ENCODE peak calls at places on chromosomes 1 and 21, in eight cellular contexts. Z is HFF-Myc, N is endothelial cell, X is AG04450, L is mucosa of descending colon, E is GM12865, V is body of pancreas, Q is epithelial cell of esophagus. H is an unnamed sample.

GRCh38 chr1:153957744-153958110 is 685 bp downstream of the CRTC2 start:
- DNase-seq in Z (no peak), N (no peak), X (no peak), L (peak; percentile 44), E (peak; percentile 77), V (no peak), Q (no peak), H (peak; percentile 71)

GRCh38 chr21:42057861-42058437 is 13.2 kb upstream of the UMODL1 start:
- DNase-seq in Z (no peak), N (no peak), X (no peak), L (no peak), E (no peak), V (no peak), Q (no peak), H (no peak)

GRCh38 chr1:163170975-163171676 is 31.6 kb downstream of the RGS5 start:
- DNase-seq in Z (peak; percentile 52), N (no peak), X (no peak), L (no peak), E (no peak), V (no peak), Q (peak; percentile 10), H (no peak)

GRCh38 chr1:47898156-47898825 is 98.9 kb downstream of the TRABD2B start:
- DNase-seq in Z (no peak), N (no peak), X (no peak), L (no peak), E (no peak), V (no peak), Q (no peak), H (no peak)

GRCh38 chr1:1917995-1918900 is 831 bp downstream of the TMEM52 start:
- DNase-seq in Z (no peak), N (peak; percentile 13), X (no peak), L (peak; percentile 37), E (no peak), V (peak; percentile 72), Q (no peak), H (no peak)

GRCh38 chr1:34166191-34167090 is 1.4 kb upstream of the CSMD2 start:
- DNase-seq in Z (no peak), N (peak; percentile 16), X (no peak), L (no peak), E (no peak), V (no peak), Q (no peak), H (no peak)

GRCh38 chr1:163528710-163529348 is 207.1 kb downstream of the NUF2 start:
- DNase-seq in Z (no peak), N (peak; percentile 23), X (no peak), L (peak; percentile 61), E (peak; percentile 35), V (peak; percentile 42), Q (peak; percentile 47), H (no peak)

GRCh38 chr1:36304970-36305914 is 926 bp upstream of the SH3D21 start:
- DNase-seq in Z (no peak), N (no peak), X (no peak), L (no peak), E (no peak), V (no peak), Q (no peak), H (no peak)

GRCh38 chr1:84298688-84299535 is 2.6 kb upstream of the SAMD13 start:
- DNase-seq in Z (no peak), N (peak; percentile 54), X (no peak), L (peak; percentile 68), E (peak; percentile 45), V (peak; percentile 58), Q (peak; percentile 21), H (peak; percentile 69)

GRCh38 chr1:16215882-16216753 is 3.7 kb upstream of the ARHGEF19 start:
- DNase-seq in Z (no peak), N (peak; percentile 86), X (no peak), L (peak; percentile 96), E (peak; percentile 79), V (peak; percentile 91), Q (peak; percentile 93), H (peak; percentile 84)

GRCh38 chr1:202274611-202275010 is 67.1 kb downstream of the UBE2T start:
- DNase-seq in Z (no peak), N (peak; percentile 24), X (no peak), L (peak; percentile 43), E (peak; percentile 44), V (peak; percentile 21), Q (peak; percentile 43), H (peak; percentile 52)

GRCh38 chr21:39180429-39181019 is 2.7 kb downstream of the PSMG1 start:
- DNase-seq in Z (no peak), N (no peak), X (no peak), L (no peak), E (no peak), V (no peak), Q (peak; percentile 19), H (no peak)

GRCh38 chr21:21367583-21367982 is 369.4 kb downstream of the NCAM2 start:
- DNase-seq in Z (no peak), N (no peak), X (no peak), L (no peak), E (no peak), V (no peak), Q (no peak), H (no peak)

GRCh38 chr1:70361727-70362413 is 7.3 kb upstream of the ANKRD13C start:
- DNase-seq in Z (no peak), N (peak; percentile 20), X (peak; percentile 11), L (no peak), E (no peak), V (no peak), Q (no peak), H (no peak)

GRCh38 chr1:183891158-183891557 is 86.2 kb downstream of the RGL1 start:
- DNase-seq in Z (no peak), N (no peak), X (no peak), L (no peak), E (peak; percentile 45), V (no peak), Q (no peak), H (no peak)

GRCh38 chr1:233075045-233075444 is 124.6 kb downstream of the NTPCR start:
- DNase-seq in Z (peak; percentile 51), N (no peak), X (peak; percentile 84), L (no peak), E (no peak), V (no peak), Q (peak; percentile 73), H (no peak)

GRCh38 chr1:35866998-35867397 is 16.0 kb upstream of the AGO1 start:
- DNase-seq in Z (no peak), N (no peak), X (no peak), L (no peak), E (no peak), V (no peak), Q (no peak), H (no peak)

GRCh38 chr1:204623365-204623893 is 62.1 kb downstream of the LRRN2 start:
- DNase-seq in Z (peak; percentile 39), N (no peak), X (peak; percentile 4), L (peak; percentile 28), E (no peak), V (peak; percentile 17), Q (peak; percentile 27), H (no peak)

GRCh38 chr21:16650984-16651383 is 861.9 kb upstream of the CXADR start:
- DNase-seq in Z (no peak), N (no peak), X (no peak), L (no peak), E (no peak), V (no peak), Q (no peak), H (no peak)

GRCh38 chr1:91806146-91806545 is 79.8 kb downstream of the TGFBR3 start:
- DNase-seq in Z (no peak), N (no peak), X (no peak), L (no peak), E (no peak), V (no peak), Q (no peak), H (no peak)

GRCh38 chr1:91803847-91804545 is 82.0 kb downstream of the TGFBR3 start:
- DNase-seq in Z (no peak), N (no peak), X (no peak), L (peak; percentile 56), E (peak; percentile 91), V (no peak), Q (peak; percentile 74), H (peak; percentile 62)

GRCh38 chr1:91806777-91807700 is 78.9 kb downstream of the TGFBR3 start:
- DNase-seq in Z (no peak), N (no peak), X (no peak), L (no peak), E (no peak), V (no peak), Q (no peak), H (no peak)

GRCh38 chr1:91804546-91805023 is 81.4 kb downstream of the TGFBR3 start:
- DNase-seq in Z (no peak), N (no peak), X (no peak), L (no peak), E (peak; percentile 91), V (no peak), Q (peak; percentile 81), H (no peak)

GRCh38 chr1:91805343-91805801 is 80.6 kb downstream of the TGFBR3 start:
- DNase-seq in Z (no peak), N (no peak), X (no peak), L (no peak), E (peak; percentile 69), V (peak; percentile 93), Q (no peak), H (no peak)
- TF ChIP-seq CTCF in Z (no peak), N (no peak), X (no peak), L (no peak), E (no peak), V (no peak), Q (no peak), H (no peak)

GRCh38 chr1:4915159-4915558 is 260.8 kb downstream of the AJAP1 start:
- DNase-seq in Z (no peak), N (no peak), X (no peak), L (no peak), E (no peak), V (no peak), Q (no peak), H (no peak)
- TF ChIP-seq CTCF in Z (no peak), N (no peak), X (no peak), L (no peak), E (no peak), V (no peak), Q (no peak), H (no peak)

GRCh38 chr1:215631489-215631888 is 64.4 kb downstream of the KCTD3 start:
- DNase-seq in Z (peak; percentile 10), N (no peak), X (no peak), L (no peak), E (no peak), V (peak; percentile 39), Q (peak; percentile 95), H (no peak)

GRCh38 chr1:215636258-215636965 is 69.3 kb downstream of the KCTD3 start:
- DNase-seq in Z (no peak), N (no peak), X (no peak), L (peak; percentile 41), E (no peak), V (no peak), Q (peak; percentile 33), H (no peak)

GRCh38 chr1:215640429-215641148 is 73.5 kb downstream of the KCTD3 start:
- DNase-seq in Z (no peak), N (no peak), X (no peak), L (no peak), E (no peak), V (no peak), Q (no peak), H (no peak)

GRCh38 chr1:215635827-215636226 is 68.7 kb downstream of the KCTD3 start:
- DNase-seq in Z (no peak), N (no peak), X (no peak), L (peak; percentile 49), E (no peak), V (no peak), Q (no peak), H (no peak)

GRCh38 chr1:215637041-215637573 is 70.0 kb downstream of the KCTD3 start:
- DNase-seq in Z (peak; percentile 5), N (no peak), X (peak; percentile 79), L (peak; percentile 41), E (no peak), V (peak; percentile 63), Q (peak; percentile 32), H (no peak)
- TF ChIP-seq CTCF in Z (no peak), N (no peak), X (no peak), L (no peak), E (no peak), V (no peak), Q (no peak), H (no peak)

GRCh38 chr1:205986291-205986690 is 16.9 kb downstream of the RAB7B start:
- DNase-seq in Z (no peak), N (no peak), X (no peak), L (no peak), E (no peak), V (no peak), Q (no peak), H (no peak)
- TF ChIP-seq CTCF in Z (no peak), N (no peak), X (no peak), L (no peak), E (no peak), V (no peak), Q (peak; percentile 15), H (no peak)

H was measured in GM20000.